ENCODE peak calls at places on chromosomes 3 and 15, in four cellular contexts. X is GM20000, L is left colon, Q is HEK293T. U is an unnamed sample.

GRCh38 chr3:58654466-58654865 is 12.1 kb downstream of the FAM3D start:
- DNase-seq in X (no peak), L (peak; percentile 17), Q (no peak), U (no peak)

GRCh38 chr15:27532358-27532757 is 561.4 kb downstream of the GABRG3 start:
- DNase-seq in X (no peak), L (no peak), Q (no peak), U (no peak)

GRCh38 chr3:128152419-128153155 is 694 bp upstream of the EEFSEC start:
- DNase-seq in X (no peak), L (peak; percentile 39), Q (no peak), U (peak; percentile 86)

GRCh38 chr3:87766736-87767135 is 292.1 kb downstream of the CGGBP1 start:
- DNase-seq in X (no peak), L (no peak), Q (no peak), U (peak; percentile 27)

GRCh38 chr3:129118745-129119144 is 2.9 kb downstream of the RAB43 start:
- DNase-seq in X (no peak), L (no peak), Q (no peak), U (no peak)

GRCh38 chr3:140972833-140973232 is 31.2 kb downstream of the SLC25A36 start:
- DNase-seq in X (peak; percentile 18), L (no peak), Q (peak; percentile 11), U (peak; percentile 41)

GRCh38 chr3:142595581-142595950 is 627 bp upstream of the PLS1 start:
- DNase-seq in X (peak; percentile 8), L (no peak), Q (no peak), U (no peak)

GRCh38 chr3:76352069-76352847 is 566.9 kb upstream of the ZNF717 start:
- DNase-seq in X (no peak), L (no peak), Q (no peak), U (peak; percentile 33)

GRCh38 chr15:64921711-64922110 is 10.0 kb downstream of the ANKDD1A start:
- DNase-seq in X (no peak), L (no peak), Q (no peak), U (no peak)

GRCh38 chr3:152234657-152235375 is 33.9 kb upstream of the MBNL1 start:
- DNase-seq in X (no peak), L (no peak), Q (no peak), U (no peak)

GRCh38 chr3:113223831-113224240 is 12.5 kb downstream of the BOC start:
- DNase-seq in X (peak; percentile 65), L (no peak), Q (no peak), U (no peak)

GRCh38 chr3:170233532-170233931 is 11.3 kb downstream of the PRKCI start:
- DNase-seq in X (no peak), L (peak; percentile 28), Q (no peak), U (peak; percentile 15)

GRCh38 chr15:99037646-99038045 is 30.1 kb upstream of the PGPEP1L start:
- DNase-seq in X (no peak), L (no peak), Q (no peak), U (no peak)

GRCh38 chr3:13078158-13078905 is 5.1 kb upstream of the IQSEC1 start:
- DNase-seq in X (no peak), L (no peak), Q (no peak), U (no peak)

GRCh38 chr3:181056276-181056675 is 66.7 kb upstream of the DNAJC19 start:
- DNase-seq in X (no peak), L (no peak), Q (no peak), U (peak; percentile 55)

GRCh38 chr3:188527389-188527788 is 373.4 kb downstream of the LPP start:
- DNase-seq in X (no peak), L (no peak), Q (no peak), U (no peak)

GRCh38 chr15:31262901-31263671 is 63.5 kb upstream of the KLF13 start:
- DNase-seq in X (peak; percentile 71), L (no peak), Q (no peak), U (no peak)

GRCh38 chr3:104856743-104857142 is 510.0 kb upstream of the ALCAM start:
- DNase-seq in X (no peak), L (no peak), Q (no peak), U (no peak)

GRCh38 chr3:101886626-101887025 is 37.3 kb downstream of the NFKBIZ start:
- DNase-seq in X (no peak), L (no peak), Q (no peak), U (no peak)

GRCh38 chr3:45544024-45544718 is 50.4 kb upstream of the LIMD1 start:
- DNase-seq in X (no peak), L (no peak), Q (no peak), U (no peak)

GRCh38 chr3:128841926-128842920 is 37.2 kb upstream of the ACAD9 start:
- DNase-seq in X (no peak), L (no peak), Q (no peak), U (no peak)

GRCh38 chr3:159838936-159839335 is 149.7 kb upstream of the IL12A start:
- DNase-seq in X (no peak), L (no peak), Q (no peak), U (no peak)

GRCh38 chr3:38579551-38580449 is 69.7 kb downstream of the SCN5A start:
- DNase-seq in X (peak; percentile 60), L (peak; percentile 21), Q (no peak), U (no peak)

GRCh38 chr15:43465105-43465504 is 27.9 kb downstream of the TP53BP1 start:
- DNase-seq in X (no peak), L (no peak), Q (no peak), U (no peak)

GRCh38 chr3:150751781-150752263 is 11.1 kb downstream of the SIAH2 start:
- DNase-seq in X (no peak), L (no peak), Q (no peak), U (peak; percentile 31)